ENCODE peak calls at places on chromosomes 7 and 10, in eight cellular contexts. K is body of pancreas, R is HCT116, P is WERI-Rb-1, Q is upper lobe of right lung, T is Peyer's patch, O is sigmoid colon, D is suprapubic skin. L is an unnamed sample.

GRCh38 chr7:39950473-39951155 is 558 bp downstream of the CDK13 start:
- DNase-seq in R (no peak), T (peak; percentile 66), Q (peak; percentile 87), D (no peak), O (peak; percentile 67), K (peak; percentile 50), P (peak; percentile 24), L (peak; percentile 38)

GRCh38 chr10:45308707-45309106 is 6.7 kb downstream of the OR13A1 start:
- DNase-seq in Q (no peak), K (peak; percentile 25), T (no peak), R (peak; percentile 2), P (peak; percentile 67), O (no peak), D (no peak), L (no peak)

GRCh38 chr7:66778201-66778600 is 37.7 kb downstream of the RABGEF1 start:
- DNase-seq in P (no peak), Q (no peak), O (no peak), K (no peak), D (no peak), R (no peak), T (no peak), L (no peak)

GRCh38 chr10:45657033-45657926 is 15.3 kb downstream of the ZFAND4 start:
- DNase-seq in D (no peak), R (no peak), T (no peak), K (no peak), P (no peak), O (no peak), Q (no peak), L (no peak)

GRCh38 chr7:12467837-12468236 is 64.2 kb upstream of the VWDE start:
- DNase-seq in T (no peak), D (no peak), O (no peak), K (no peak), R (no peak), P (no peak), Q (no peak), L (no peak)

GRCh38 chr10:15860692-15861201 is 440 bp upstream of the MINDY3 start:
- DNase-seq in Q (no peak), P (no peak), D (no peak), O (no peak), T (no peak), K (no peak), R (no peak), L (no peak)

GRCh38 chr7:152556013-152556412 is 119.9 kb downstream of the XRCC2 start:
- DNase-seq in K (no peak), D (no peak), T (no peak), P (no peak), R (no peak), O (no peak), Q (no peak), L (no peak)

GRCh38 chr10:117518246-117518645 is 24.3 kb upstream of the EMX2 start:
- DNase-seq in D (peak; percentile 40), O (no peak), Q (no peak), T (peak; percentile 36), R (no peak), K (no peak), P (no peak), L (peak; percentile 93)

GRCh38 chr10:112006831-112007230 is 176.7 kb downstream of the GPAM start:
- DNase-seq in K (no peak), T (no peak), P (no peak), D (no peak), R (no peak), Q (no peak), O (no peak), L (no peak)

GRCh38 chr7:47513741-47514241 is 68.1 kb downstream of the TNS3 start:
- DNase-seq in P (no peak), K (peak; percentile 36), D (no peak), O (peak; percentile 80), T (peak; percentile 48), R (no peak), Q (no peak), L (no peak)

GRCh38 chr10:122350893-122351292 is 23.6 kb upstream of the PLEKHA1 start:
- DNase-seq in D (no peak), K (no peak), P (no peak), Q (no peak), O (no peak), T (peak; percentile 87), R (no peak), L (no peak)

GRCh38 chr7:47473499-47474210 is 108.3 kb downstream of the TNS3 start:
- DNase-seq in K (peak; percentile 54), T (peak; percentile 54), O (no peak), R (no peak), Q (no peak), D (no peak), P (no peak), L (no peak)

GRCh38 chr7:114112806-114113205 is 194.0 kb upstream of the PPP1R3A start:
- DNase-seq in O (no peak), P (no peak), T (no peak), K (no peak), R (no peak), D (no peak), Q (no peak), L (no peak)

GRCh38 chr7:37009282-37009681 is 285.0 kb upstream of the AOAH start:
- DNase-seq in R (no peak), O (no peak), Q (no peak), D (no peak), P (no peak), T (no peak), K (no peak), L (no peak)

GRCh38 chr10:62182595-62182994 is 86.0 kb downstream of the RTKN2 start:
- DNase-seq in P (no peak), D (no peak), K (no peak), T (no peak), R (no peak), Q (no peak), O (no peak), L (no peak)

GRCh38 chr7:40437936-40438634 is 303.3 kb downstream of the SUGCT start:
- DNase-seq in D (no peak), R (no peak), T (no peak), Q (no peak), P (no peak), O (no peak), K (no peak), L (no peak)

DNA sequence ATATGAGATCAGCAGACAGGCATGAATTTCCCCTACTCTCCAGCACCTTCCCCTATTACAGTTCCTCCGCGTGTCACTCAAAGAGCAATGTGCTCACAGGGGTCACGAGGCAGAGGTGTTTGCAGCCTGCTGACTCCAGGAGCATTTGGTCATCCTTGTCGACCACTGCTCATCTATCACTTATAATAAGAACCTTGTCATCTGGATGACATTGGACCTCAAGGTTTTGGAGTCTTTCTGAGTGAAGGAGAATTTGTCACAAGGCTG is 32.9 kb upstream of the PLPP4 start:
- DNase-seq in O (no peak), T (no peak), R (no peak), P (no peak), K (no peak), Q (no peak), D (no peak), L (no peak)
- H3K4me3 ChIP-seq in O (no peak overlapping the region), T (no peak overlapping the region), R (no peak overlapping the region), P (no peak overlapping the region), K (no peak overlapping the region), Q (no peak overlapping the region), D (no peak overlapping the region), L (no peak overlapping the region)

GRCh38 chr10:133235265-133235664 is 2.4 kb upstream of the VENTX start:
- DNase-seq in R (no peak), T (no peak), P (no peak), D (no peak), O (no peak), K (peak; percentile 32), Q (peak; percentile 78), L (no peak)

GRCh38 chr10:133237241-133238065 is at the start of gene VENTX:
- DNase-seq in P (peak; percentile 72), Q (no peak), R (no peak), T (no peak), O (no peak), D (no peak), K (no peak), L (no peak)

GRCh38 chr10:133238066-133238804 is 580 bp downstream of the VENTX start:
- DNase-seq in D (no peak), T (no peak), K (no peak), P (no peak), Q (no peak), R (no peak), O (no peak), L (no peak)

GRCh38 chr10:133235891-133236321 is 1.7 kb upstream of the VENTX start:
- DNase-seq in D (no peak), Q (no peak), T (no peak), K (peak; percentile 22), O (no peak), P (no peak), R (no peak), L (no peak)

DNA sequence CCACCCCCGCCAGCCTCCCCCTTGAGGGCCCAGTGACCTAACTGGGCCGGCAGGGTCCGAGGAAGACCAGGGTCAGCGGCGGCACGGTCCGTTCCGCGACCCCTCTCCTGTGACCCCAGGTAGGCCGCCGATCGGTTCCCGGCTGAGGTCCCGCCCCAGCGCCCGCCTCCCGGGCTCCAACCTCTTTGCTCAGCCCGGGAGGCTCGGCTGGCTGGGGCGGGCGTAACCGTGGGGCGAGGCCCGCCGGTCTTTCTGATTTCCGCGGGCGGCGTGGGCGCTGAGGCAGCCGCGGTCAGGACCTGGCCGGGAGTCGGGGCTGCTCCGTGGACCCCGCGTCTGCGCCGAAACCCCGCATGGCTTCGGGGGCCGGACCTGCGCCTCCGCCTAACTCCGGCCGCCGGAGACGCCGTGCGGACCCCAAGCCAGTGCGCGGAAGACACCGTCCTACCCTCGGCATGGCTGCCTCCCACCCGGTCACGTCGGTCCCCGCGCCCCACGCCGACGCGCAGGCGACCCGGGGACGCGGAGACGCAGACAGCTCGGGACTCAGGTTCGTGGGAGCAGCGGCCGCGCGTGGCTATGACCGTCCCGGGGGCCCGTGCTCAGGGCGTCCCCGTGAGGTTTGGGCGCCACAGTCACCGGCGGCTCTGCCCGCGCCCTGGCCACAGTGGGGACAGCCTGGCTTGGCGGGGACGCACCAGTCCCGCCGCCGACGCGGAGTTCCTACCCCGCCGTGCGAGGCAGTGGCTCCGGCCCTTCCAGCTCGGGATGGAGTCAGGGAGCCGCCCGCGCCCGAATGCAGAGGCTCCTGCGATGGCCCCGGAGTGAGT is 1.0 kb upstream of the VENTX start:
- DNase-seq in Q (no peak), O (no peak), P (no peak), R (no peak), K (no peak), D (no peak), T (no peak), L (no peak)
- H3K27me3 ChIP-seq in Q (peaks cover 80% of the 10 kb centered on the region), O (peaks cover 75% of the 10 kb centered on the region), P (peaks cover 12% of the 10 kb centered on the region), R (no peaks in the 10 kb centered on the region), K (no peaks in the 10 kb centered on the region), D (peaks cover 99% of the 10 kb centered on the region), T (peaks cover 36% of the 10 kb centered on the region), L (no peaks in the 10 kb centered on the region)

DNA sequence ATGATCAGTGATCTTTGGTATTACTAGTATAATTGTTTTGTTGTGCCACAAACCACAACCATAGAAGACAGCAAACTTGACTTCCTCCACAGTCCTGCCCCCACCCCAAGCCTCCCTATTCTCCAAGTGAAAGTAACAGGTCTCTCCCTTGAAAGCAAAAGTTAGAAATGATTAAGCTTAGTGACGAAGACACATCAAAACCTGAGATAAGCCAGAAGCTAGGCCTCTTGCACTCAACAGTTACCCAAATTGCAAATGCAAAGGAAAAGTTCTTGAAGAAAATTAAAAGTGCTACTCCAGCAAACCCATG is 7.5 kb downstream of the SAR1A start:
- DNase-seq in R (no peak), K (no peak), T (no peak), P (no peak), D (no peak), Q (no peak), O (no peak), L (no peak)
- H3K4me3 ChIP-seq in R (no peak overlapping the region), K (no peak overlapping the region), T (no peak overlapping the region), P (no peak overlapping the region), D (no peak overlapping the region), Q (no peak overlapping the region), O (no peak overlapping the region), L (no peak overlapping the region)

GRCh38 chr10:100828744-100829102 is 83.3 kb downstream of the PAX2 start:
- DNase-seq in O (peak; percentile 40), K (peak; percentile 44), P (peak; percentile 25), Q (no peak), R (no peak), T (peak; percentile 50), D (no peak), L (peak; percentile 29)
- H3K27me3 ChIP-seq in O (peaks cover 82% of the 10 kb centered on the region), K (peaks cover 4% of the 10 kb centered on the region), P (peaks cover 99% of the 10 kb centered on the region), Q (peaks cover 84% of the 10 kb centered on the region), R (no peaks in the 10 kb centered on the region), T (peaks cover 57% of the 10 kb centered on the region), D (peaks cover 94% of the 10 kb centered on the region), L (peaks cover 5% of the 10 kb centered on the region)

L was measured in Caco-2.